ENCODE peak calls at places on chromosomes 2 and 18, in ten cellular contexts. S is foreskin fibroblast; A is astrocyte; I is mucosa of descending colon; C is CD8-positive, alpha-beta T cell; T is fibroblast of lung; G is cardiac muscle cell; O is thoracic aorta; K is HepG2; X is adrenal gland. W is an unnamed sample.

GRCh38 chr2:144679942-144680341 is 160.0 kb upstream of the ZEB2 start:
- DNase-seq in G (no peak), I (no peak), C (no peak), S (no peak), O (no peak), T (no peak), A (no peak), X (no peak), K (no peak), W (no peak)

GRCh38 chr2:85133751-85134254 is 611 bp downstream of the TCF7L1 start:
- DNase-seq in K (no peak), S (no peak), O (no peak), A (no peak), C (no peak), X (peak; percentile 35), T (peak; percentile 42), G (peak; percentile 74), I (peak; percentile 57), W (peak; percentile 18)

GRCh38 chr2:144995482-144995881 is 475.6 kb upstream of the ZEB2 start:
- DNase-seq in C (no peak), O (no peak), T (no peak), G (no peak), K (no peak), S (no peak), X (no peak), A (no peak), I (no peak), W (no peak)

GRCh38 chr18:58768293-58768974 is 96.2 kb upstream of the ZNF532 start:
- DNase-seq in I (peak; percentile 75), O (peak; percentile 28), S (peak; percentile 34), X (peak; percentile 79), K (peak; percentile 35), C (peak; percentile 55), G (peak; percentile 88), T (peak; percentile 45), A (no peak), W (peak; percentile 80)

GRCh38 chr2:100780203-100781008 is 39.5 kb upstream of the NPAS2 start:
- DNase-seq in X (no peak), I (no peak), O (no peak), K (peak; percentile 100), C (no peak), T (peak; percentile 88), A (peak; percentile 85), S (no peak), G (no peak), W (no peak)

GRCh38 chr2:202019689-202020450 is 13.8 kb upstream of the FZD7 start:
- DNase-seq in O (no peak), S (no peak), T (no peak), A (no peak), G (no peak), K (no peak), C (no peak), I (no peak), X (no peak), W (no peak)

GRCh38 chr2:204261776-204262175 is 283.5 kb upstream of the PARD3B start:
- DNase-seq in C (no peak), X (no peak), O (no peak), I (no peak), K (no peak), T (no peak), A (no peak), G (no peak), S (no peak), W (no peak)

GRCh38 chr2:238495422-238495821 is 68.7 kb downstream of the ASB1 start:
- DNase-seq in G (no peak), A (no peak), T (no peak), S (no peak), K (no peak), C (no peak), I (no peak), X (no peak), O (no peak), W (no peak)

GRCh38 chr2:99881901-99882591 is 260.3 kb downstream of the AFF3 start:
- DNase-seq in C (no peak), I (no peak), O (no peak), S (no peak), K (no peak), G (peak; percentile 77), T (peak; percentile 97), A (peak; percentile 96), X (no peak), W (no peak)

GRCh38 chr18:12287131-12287681 is 20.8 kb upstream of the TUBB6 start:
- DNase-seq in S (no peak), A (no peak), C (no peak), I (no peak), G (no peak), X (no peak), T (no peak), O (no peak), K (no peak), W (no peak)

GRCh38 chr2:187544371-187545080 is 9.7 kb downstream of the TFPI start:
- DNase-seq in O (no peak), A (peak; percentile 61), S (no peak), G (no peak), I (no peak), X (no peak), C (no peak), T (peak; percentile 68), K (no peak), W (no peak)

GRCh38 chr2:112692914-112693313 is 27.9 kb upstream of the NT5DC4 start:
- DNase-seq in G (no peak), S (no peak), O (no peak), C (no peak), K (no peak), T (peak; percentile 24), X (no peak), I (no peak), A (peak; percentile 19), W (no peak)

GRCh38 chr18:7084080-7084765 is 33.4 kb downstream of the LAMA1 start:
- DNase-seq in T (peak; percentile 65), O (no peak), X (no peak), I (no peak), K (no peak), A (peak; percentile 64), G (no peak), S (peak; percentile 21), C (no peak), W (peak; percentile 2)

GRCh38 chr2:27507293-27507692 is 10.7 kb downstream of the GCKR start:
- DNase-seq in O (no peak), T (no peak), K (no peak), S (no peak), I (no peak), X (no peak), C (no peak), G (no peak), A (no peak), W (no peak)

DNA sequence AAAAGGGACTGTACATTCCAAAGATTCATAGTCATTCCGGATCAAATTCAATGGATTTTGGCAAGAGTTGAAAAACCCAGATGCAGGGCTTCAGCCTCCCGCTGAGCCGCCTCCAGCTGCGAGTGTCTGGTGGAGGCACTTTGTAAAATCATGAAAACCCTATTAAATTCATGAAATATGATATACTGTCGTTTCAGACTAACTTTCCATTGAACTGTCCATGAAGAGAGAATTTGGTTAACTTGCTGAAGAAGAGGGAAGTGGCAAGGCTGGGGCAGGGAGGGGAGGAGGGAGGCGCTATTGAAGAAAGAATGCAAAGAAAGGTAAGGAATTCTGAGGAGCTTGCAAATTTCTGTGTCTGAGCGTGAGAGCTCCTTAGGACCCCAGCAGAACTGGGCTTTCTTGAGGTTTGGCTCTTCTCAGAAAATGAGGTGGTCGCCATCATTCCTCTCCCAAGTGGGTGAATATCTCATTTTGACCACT is 25.7 kb upstream of the SLC14A2 start:
- DNase-seq in X (no peak), S (peak; percentile 83), T (peak; percentile 93), O (no peak), A (peak; percentile 91), G (no peak), K (no peak), I (no peak), C (no peak), W (no peak)
- H3K4me3 ChIP-seq in X (no peak overlapping the region), S (peak overlapping the region; percentile 33), T (peak overlapping the region; percentile 23), O (peak overlapping the region; percentile 49), A (peak overlapping the region; percentile 7), G (no peak overlapping the region), K (no peak overlapping the region), I (no peak overlapping the region), C (no peak overlapping the region), W (no peak overlapping the region)

GRCh38 chr2:197378494-197378972 is 56.3 kb downstream of the SF3B1 start:
- DNase-seq in X (peak; percentile 49), S (no peak), I (no peak), C (peak; percentile 57), O (no peak), T (peak; percentile 34), A (peak; percentile 18), K (peak; percentile 54), G (peak; percentile 69), W (peak; percentile 69)
- TF ChIP-seq CTCF in X (peak; percentile 73), S (peak; percentile 67), I (no peak), C (peak; percentile 93), O (peak; percentile 64), T (peak; percentile 84), A (peak; percentile 77), K (peak; percentile 87), G (peak; percentile 72), W (peak; percentile 72)

GRCh38 chr18:54247488-54248175 is 21.7 kb upstream of the POLI start:
- DNase-seq in C (no peak), T (no peak), A (no peak), S (no peak), I (no peak), X (no peak), O (no peak), G (no peak), K (no peak), W (peak; percentile 24)
- H3K4me3 ChIP-seq in C (no peak overlapping the region), T (no peak overlapping the region), A (no peak overlapping the region), S (no peak overlapping the region), I (no peak overlapping the region), X (no peak overlapping the region), O (no peak overlapping the region), G (no peak overlapping the region), K (peak overlapping the region; percentile 44), W (peak overlapping the region; percentile 6)

GRCh38 chr2:25844089-25844488 is 34.2 kb downstream of the ASXL2 start:
- DNase-seq in G (no peak), S (peak; percentile 56), X (no peak), O (no peak), C (no peak), K (no peak), A (peak; percentile 38), T (peak; percentile 60), I (no peak), W (no peak)
- TF ChIP-seq CTCF in G (no peak), S (no peak), X (no peak), O (no peak), C (no peak), K (no peak), A (no peak), T (no peak), I (no peak), W (no peak)

GRCh38 chr2:43340945-43341356 is 114.5 kb upstream of the ZFP36L2 start:
- DNase-seq in K (no peak), C (no peak), X (no peak), S (peak; percentile 38), I (no peak), G (no peak), T (peak; percentile 84), A (peak; percentile 81), O (no peak), W (no peak)
- H3K4me3 ChIP-seq in K (no peak overlapping the region), C (no peak overlapping the region), X (no peak overlapping the region), S (no peak overlapping the region), I (no peak overlapping the region), G (no peak overlapping the region), T (no peak overlapping the region), A (peak overlapping the region; percentile 7), O (no peak overlapping the region), W (no peak overlapping the region)

W was measured in GM12865.